ENCODE peak calls at places on chromosomes 13 and 19, in five cellular contexts. X is fibroblast of the aortic adventitia; Z is CD4-positive, CD25-positive, alpha-beta regulatory T cell; P is trophoblast cell; R is AG10803. O is an unnamed sample.

GRCh38 chr13:101611491-101612475 is 159.3 kb downstream of the ITGBL1 start:
- DNase-seq in X (no peak), Z (no peak), P (no peak), R (peak), O (peak)

GRCh38 chr13:95929430-95929829 is 123.8 kb downstream of the UGGT2 start:
- DNase-seq in X (no peak), Z (no peak), P (no peak), R (no peak), O (no peak)

GRCh38 chr19:23776507-23777205 is 18.0 kb upstream of the ZNF681 start:
- DNase-seq in X (no peak), Z (no peak), P (peak), R (no peak), O (no peak)

GRCh38 chr13:113559901-113560644 is 24.5 kb upstream of the TFDP1 start:
- DNase-seq in X (no peak), Z (no peak), P (no peak), R (no peak), O (no peak)

GRCh38 chr19:6032381-6032780 is 54.4 kb upstream of the RANBP3 start:
- DNase-seq in X (no peak), Z (no peak), P (no peak), R (no peak), O (no peak)

GRCh38 chr19:48853483-48853882 is 14.9 kb downstream of the PLEKHA4 start:
- DNase-seq in X (no peak), Z (no peak), P (no peak), R (no peak), O (no peak)

GRCh38 chr19:50325310-50326100 is 3.7 kb downstream of the KCNC3 start:
- DNase-seq in X (peak), Z (peak), P (peak), R (peak), O (peak)

GRCh38 chr13:99575376-99575775 is 74.1 kb downstream of the TM9SF2 start:
- DNase-seq in X (no peak), Z (no peak), P (no peak), R (no peak), O (no peak)

GRCh38 chr19:43622956-43623355 is 3.5 kb upstream of the ZNF428 start:
- DNase-seq in X (no peak), Z (no peak), P (no peak), R (no peak), O (no peak)

GRCh38 chr19:54462713-54463530 is 656 bp downstream of the LENG9 start:
- DNase-seq in X (peak), Z (peak), P (peak), R (peak), O (peak)

GRCh38 chr13:113765241-113765910 is 6.3 kb downstream of the TMEM255B start:
- DNase-seq in X (no peak), Z (no peak), P (no peak), R (peak), O (peak)

GRCh38 chr13:35866801-35867200 is 264.4 kb downstream of the DCLK1 start:
- DNase-seq in X (peak), Z (no peak), P (no peak), R (no peak), O (no peak)

GRCh38 chr19:37986048-37986750 is 79.2 kb downstream of the SIPA1L3 start:
- DNase-seq in X (no peak), Z (peak), P (no peak), R (no peak), O (no peak)

GRCh38 chr19:6779204-6779603 is 6.7 kb downstream of the VAV1 start:
- DNase-seq in X (no peak), Z (no peak), P (no peak), R (no peak), O (peak)

GRCh38 chr19:44582581-44583265 is 30.6 kb upstream of the IGSF23 start:
- DNase-seq in X (peak), Z (no peak), P (peak), R (no peak), O (peak)

GRCh38 chr13:97282705-97283104 is 60.6 kb downstream of the MBNL2 start:
- DNase-seq in X (no peak), Z (no peak), P (no peak), R (no peak), O (peak)

GRCh38 chr13:68110178-68110768 is 880.1 kb upstream of the PCDH9 start:
- DNase-seq in X (no peak), Z (no peak), P (no peak), R (no peak), O (no peak)

GRCh38 chr19:1840541-1841115 is 7.7 kb downstream of the REXO1 start:
- DNase-seq in X (no peak), Z (no peak), P (no peak), R (no peak), O (no peak)

GRCh38 chr19:38039966-38040365 is 133.0 kb downstream of the SIPA1L3 start:
- DNase-seq in X (peak), Z (no peak), P (no peak), R (peak), O (peak)

GRCh38 chr13:38602261-38602660 is 84.6 kb upstream of the FREM2 start:
- DNase-seq in X (no peak), Z (no peak), P (no peak), R (no peak), O (no peak)

GRCh38 chr13:75687145-75687763 is 51.1 kb downstream of the LMO7 start:
- DNase-seq in X (peak), Z (peak), P (peak), R (peak), O (peak)

GRCh38 chr13:75691183-75691582 is 55.1 kb downstream of the LMO7 start:
- DNase-seq in X (peak), Z (no peak), P (no peak), R (no peak), O (peak)

GRCh38 chr13:75689686-75690085 is 53.6 kb downstream of the LMO7 start:
- DNase-seq in X (no peak), Z (no peak), P (no peak), R (no peak), O (no peak)

GRCh38 chr13:75679459-75679858 is 43.3 kb downstream of the LMO7 start:
- DNase-seq in X (no peak), Z (no peak), P (peak), R (no peak), O (no peak)

DNA sequence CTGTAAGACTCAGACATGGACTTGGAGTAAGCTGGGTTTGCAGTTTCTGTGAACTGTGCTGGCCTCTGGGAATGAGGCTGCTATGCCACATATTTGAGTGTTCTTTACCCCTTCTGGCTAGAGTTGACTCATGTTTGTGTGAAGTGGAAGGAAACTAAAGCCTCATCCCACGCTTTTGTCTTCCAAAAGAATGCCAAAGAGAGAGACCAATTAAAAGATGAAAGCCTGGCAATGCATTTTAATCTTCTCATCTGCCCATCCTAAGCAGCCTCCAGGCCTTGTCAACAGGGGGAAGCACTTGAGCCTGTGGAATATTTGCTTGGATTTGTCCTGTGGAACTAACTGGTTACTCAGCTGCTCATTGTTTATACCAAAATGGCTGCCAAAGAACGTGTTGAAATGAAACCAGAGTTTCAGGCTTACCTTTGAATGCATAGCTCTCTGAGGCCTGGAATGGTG is 49.1 kb downstream of the LMO7 start:
- DNase-seq in X (peak), Z (no peak), P (peak), R (peak), O (peak)
- H3K4me3 ChIP-seq in X (no peak), Z (no peak), P (no peak), R (no peak), O (peak)

GRCh38 chr19:4801085-4801619 is 9.6 kb downstream of the FEM1A start:
- DNase-seq in X (no peak), Z (no peak), P (peak), R (no peak), O (no peak)
- H3K4me3 ChIP-seq in X (no peak), Z (no peak), P (no peak), R (no peak), O (no peak)

GRCh38 chr19:18057557-18057956 is 29.2 kb downstream of the IL12RB1 start:
- DNase-seq in X (no peak), Z (no peak), P (no peak), R (no peak), O (peak)

GRCh38 chr19:18059297-18059696 is 27.4 kb downstream of the IL12RB1 start:
- DNase-seq in X (no peak), Z (no peak), P (no peak), R (no peak), O (no peak)

GRCh38 chr19:18059902-18060301 is 26.8 kb downstream of the IL12RB1 start:
- DNase-seq in X (no peak), Z (no peak), P (no peak), R (no peak), O (no peak)

GRCh38 chr19:18060472-18060871 is 26.3 kb downstream of the IL12RB1 start:
- DNase-seq in X (no peak), Z (no peak), P (no peak), R (no peak), O (no peak)

GRCh38 chr19:18058208-18059009 is 28.3 kb downstream of the IL12RB1 start:
- DNase-seq in X (peak), Z (peak), P (peak), R (peak), O (peak)
- H3K4me3 ChIP-seq in X (peak), Z (peak), P (no peak), R (no peak), O (no peak)

DNA sequence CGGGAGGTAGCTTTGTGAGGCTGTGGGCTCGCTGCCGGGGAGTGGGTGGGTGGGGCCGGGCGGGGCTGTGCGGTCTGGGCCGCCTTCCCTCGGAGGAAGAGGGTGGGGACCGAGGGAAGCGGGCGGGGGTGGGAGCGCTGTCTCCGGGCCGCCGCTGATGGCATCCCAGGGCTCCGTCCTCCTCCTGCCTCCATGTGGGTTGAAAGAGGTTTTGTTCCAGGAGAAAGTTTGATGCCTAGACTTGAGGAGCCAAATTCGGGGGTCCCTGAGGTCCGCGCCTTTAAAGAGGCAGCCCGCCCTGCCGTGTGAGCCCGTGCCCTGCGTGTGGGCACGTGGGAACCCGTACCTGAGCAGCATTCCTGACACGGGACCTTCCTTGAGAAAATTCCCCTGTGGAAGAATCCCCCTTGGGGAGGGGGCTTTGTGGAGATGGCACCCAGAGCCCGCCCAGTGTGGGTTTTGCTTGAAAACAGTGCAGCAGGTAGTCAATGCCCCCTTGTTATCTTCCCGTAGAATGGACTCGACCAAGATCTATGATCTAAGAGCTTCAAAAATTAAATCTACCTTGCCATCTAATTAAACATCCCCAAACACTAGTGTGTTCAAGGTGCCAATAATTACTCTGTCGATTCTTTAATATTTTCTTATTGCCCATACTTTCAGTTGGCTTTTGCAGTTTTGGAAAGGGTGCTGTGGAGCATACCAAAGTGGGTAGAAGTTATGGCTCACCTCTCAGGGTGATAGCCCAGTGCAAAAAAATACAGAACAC is 107.8 kb downstream of the RXFP2 start:
- DNase-seq in X (no peak), Z (no peak), P (no peak), R (no peak), O (peak)
- H3K4me3 ChIP-seq in X (peak), Z (peak), P (peak), R (peak), O (peak)

O was measured in GM23248.